ENCODE peak calls at places on chromosome 12, in nine cellular contexts. D, R, N, F, G, V, B, O and E are unnamed samples.

GRCh38 chr12:20369164-20370000 is 1.0 kb downstream of the PDE3A start:
- DNase-seq in O (peak; percentile 73), D (peak; percentile 90), F (peak; percentile 84), B (peak; percentile 75), N (no peak), R (peak; percentile 62), V (peak; percentile 62), G (peak; percentile 26), E (peak; percentile 79)

GRCh38 chr12:39905152-39905551 is 200.7 kb downstream of the SLC2A13 start:
- DNase-seq in D (peak; percentile 68), R (peak; percentile 30), N (peak; percentile 78), F (peak; percentile 38), B (peak; percentile 44), G (peak; percentile 25), O (no peak), V (peak; percentile 60), E (no peak)

GRCh38 chr12:62732861-62733427 is 202.0 kb downstream of the PPM1H start:
- DNase-seq in F (no peak), O (no peak), N (no peak), B (no peak), R (no peak), V (peak; percentile 75), G (peak; percentile 63), D (no peak), E (no peak)

GRCh38 chr12:121787063-121787774 is 6.3 kb downstream of the RHOF start:
- DNase-seq in R (no peak), F (peak; percentile 59), B (no peak), V (no peak), N (no peak), O (no peak), D (no peak), G (no peak), E (no peak)

GRCh38 chr12:45200497-45201043 is 15.3 kb upstream of the ANO6 start:
- DNase-seq in V (no peak), N (no peak), B (no peak), F (no peak), G (no peak), D (peak; percentile 62), R (no peak), O (no peak), E (no peak)

GRCh38 chr12:119696943-119697342 is 29.0 kb downstream of the PRKAB1 start:
- DNase-seq in N (no peak), D (no peak), F (no peak), O (no peak), R (no peak), B (no peak), V (no peak), G (no peak), E (no peak)

GRCh38 chr12:64273527-64274403 is 51.7 kb upstream of the KICS2 start:
- DNase-seq in O (peak; percentile 22), N (no peak), G (no peak), V (no peak), F (peak; percentile 8), B (no peak), D (no peak), R (no peak), E (no peak)

GRCh38 chr12:62891805-62892549 is 43.0 kb downstream of the PPM1H start:
- DNase-seq in G (no peak), D (no peak), O (no peak), F (no peak), R (no peak), B (no peak), N (no peak), V (no peak), E (no peak)

GRCh38 chr12:118376089-118377004 is at the start of gene SUDS3:
- DNase-seq in R (peak; percentile 92), V (peak; percentile 27), G (peak; percentile 64), B (peak; percentile 97), F (peak; percentile 96), O (peak; percentile 95), N (no peak), D (peak; percentile 96), E (peak; percentile 95)

GRCh38 chr12:6285532-6286306 is 24.8 kb upstream of the PLEKHG6 start:
- DNase-seq in O (no peak), G (peak; percentile 52), N (no peak), R (no peak), V (no peak), B (no peak), F (no peak), D (no peak), E (no peak)

GRCh38 chr12:6282453-6282840 is 28.0 kb upstream of the PLEKHG6 start:
- DNase-seq in N (no peak), D (no peak), O (no peak), B (no peak), V (no peak), R (no peak), F (no peak), G (no peak), E (no peak)

GRCh38 chr12:6284273-6284672 is 26.2 kb upstream of the PLEKHG6 start:
- DNase-seq in G (no peak), V (no peak), F (no peak), R (no peak), N (no peak), D (no peak), B (peak; percentile 29), O (no peak), E (no peak)

GRCh38 chr12:6288235-6288634 is 22.2 kb upstream of the PLEKHG6 start:
- DNase-seq in F (no peak), O (no peak), D (no peak), G (peak; percentile 68), B (no peak), N (no peak), V (peak; percentile 55), R (no peak), E (no peak)

GRCh38 chr12:6285063-6285477 is 25.4 kb upstream of the PLEKHG6 start:
- DNase-seq in O (peak; percentile 76), B (peak; percentile 66), F (peak; percentile 71), N (peak; percentile 23), G (peak; percentile 72), R (peak; percentile 68), D (no peak), V (no peak), E (no peak)
- TF ChIP-seq CTCF in O (peak; percentile 94), B (peak; percentile 89), F (peak; percentile 96), N (peak; percentile 92), G (peak; percentile 73), R (peak; percentile 93), D (peak; percentile 93), V (peak; percentile 98), E (peak; percentile 97)

DNA sequence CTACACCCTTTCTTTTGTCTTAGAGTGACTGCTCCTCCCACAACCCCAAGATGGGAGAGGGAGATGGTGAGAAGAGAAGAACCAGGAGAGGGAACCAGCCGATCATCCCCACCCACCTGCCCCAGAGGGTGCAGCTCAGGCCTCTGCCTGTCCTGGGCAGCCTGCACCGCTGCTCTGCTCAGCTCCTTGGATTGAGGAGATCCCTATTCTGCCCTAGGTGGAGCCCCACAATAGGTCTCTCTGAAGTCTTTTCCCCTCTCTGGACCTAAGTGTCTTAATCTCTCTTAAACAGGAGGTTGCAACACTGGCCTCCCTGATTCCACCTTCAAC is 2.2 kb downstream of the ANKRD33 start:
- DNase-seq in B (no peak), R (no peak), F (no peak), V (no peak), N (no peak), O (no peak), D (peak; percentile 35), G (no peak), E (no peak)
- TF ChIP-seq CTCF in B (no peak), R (no peak), F (no peak), V (no peak), N (no peak), O (no peak), D (no peak), G (no peak), E (no peak)

GRCh38 chr12:50313256-50313931 is 30.1 kb upstream of the LIMA1 start:
- DNase-seq in R (no peak), G (no peak), D (no peak), O (no peak), B (no peak), N (no peak), F (no peak), V (no peak), E (no peak)

GRCh38 chr12:50315803-50316202 is 32.5 kb upstream of the LIMA1 start:
- DNase-seq in B (no peak), O (no peak), R (no peak), V (no peak), G (no peak), D (no peak), N (no peak), F (no peak), E (no peak)

GRCh38 chr12:50322196-50322595 is 38.9 kb upstream of the LIMA1 start:
- DNase-seq in G (no peak), N (no peak), D (no peak), B (no peak), F (no peak), O (no peak), R (no peak), V (no peak), E (no peak)

GRCh38 chr12:50314629-50315312 is 31.5 kb upstream of the LIMA1 start:
- DNase-seq in G (peak; percentile 35), R (no peak), O (peak; percentile 12), V (peak; percentile 30), B (no peak), D (no peak), N (no peak), F (no peak), E (no peak)

DNA sequence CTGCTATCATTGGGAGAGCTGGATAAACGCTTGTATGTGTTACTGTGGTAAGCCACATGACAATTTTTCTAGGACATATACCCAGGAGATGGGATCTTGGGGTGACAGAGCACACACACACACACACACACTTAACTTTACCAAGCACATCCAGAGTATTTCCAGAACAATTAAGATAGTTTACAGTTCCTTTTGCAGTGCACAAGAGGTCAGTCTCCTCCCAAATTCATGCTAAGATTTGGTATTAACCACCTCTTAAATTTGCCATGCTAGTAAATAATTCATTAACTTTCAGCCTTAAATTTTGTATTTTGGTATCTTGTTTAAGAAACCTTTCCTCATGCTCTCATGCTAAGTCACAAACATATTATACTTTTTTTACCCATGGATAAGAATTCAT is 33.9 kb upstream of the LIMA1 start:
- DNase-seq in F (no peak), V (no peak), G (no peak), R (no peak), B (no peak), O (no peak), D (no peak), N (no peak), E (no peak)
- TF ChIP-seq CTCF in F (no peak), V (no peak), G (no peak), R (peak; percentile 4), B (no peak), O (no peak), D (no peak), N (no peak), E (no peak)

DNA sequence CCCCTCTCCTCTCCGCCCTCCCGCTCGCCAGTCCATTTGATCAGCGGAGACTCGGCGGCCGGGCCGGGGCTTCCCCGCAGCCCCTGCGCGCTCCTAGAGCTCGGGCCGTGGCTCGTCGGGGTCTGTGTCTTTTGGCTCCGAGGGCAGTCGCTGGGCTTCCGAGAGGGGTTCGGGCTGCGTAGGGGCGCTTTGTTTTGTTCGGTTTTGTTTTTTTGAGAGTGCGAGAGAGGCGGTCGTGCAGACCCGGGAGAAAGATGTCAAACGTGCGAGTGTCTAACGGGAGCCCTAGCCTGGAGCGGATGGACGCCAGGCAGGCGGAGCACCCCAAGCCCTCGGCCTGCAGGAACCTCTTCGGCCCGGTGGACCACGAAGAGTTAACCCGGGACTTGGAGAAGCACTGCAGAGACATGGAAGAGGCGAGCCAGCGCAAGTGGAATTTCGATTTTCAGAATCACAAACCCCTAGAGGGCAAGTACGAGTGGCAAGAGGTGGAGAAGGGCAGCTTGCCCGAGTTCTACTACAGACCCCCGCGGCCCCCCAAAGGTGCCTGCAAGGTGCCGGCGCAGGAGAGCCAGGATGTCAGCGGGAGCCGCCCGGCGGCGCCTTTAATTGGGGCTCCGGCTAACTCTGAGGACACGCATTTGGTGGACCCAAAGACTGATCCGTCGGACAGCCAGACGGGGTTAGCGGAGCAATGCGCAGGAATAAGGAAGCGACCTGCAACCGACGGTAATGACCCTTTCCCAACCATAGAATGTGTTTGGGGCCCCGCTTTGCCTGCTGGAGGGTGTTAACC is 616 bp downstream of the CDKN1B start:
- DNase-seq in G (no peak), V (no peak), O (peak; percentile 62), B (peak; percentile 56), N (no peak), R (peak; percentile 54), D (peak; percentile 79), F (peak; percentile 33), E (no peak)
- TF ChIP-seq CTCF in G (no peak), V (no peak), O (no peak), B (no peak), N (no peak), R (no peak), D (no peak), F (no peak), E (no peak)